ENCODE peak calls at places on chromosomes 13 and 19, in eight cellular contexts. I is CD8-positive, alpha-beta T cell; W is colonic mucosa; K is mammary epithelial cell; M is tibial nerve; J is CD8-positive, alpha-beta memory T cell; Z is heart right ventricle; H is psoas muscle. F is an unnamed sample. For H3K27me3, the result is how much of the 10 kb centered on the place peaks cover.

GRCh38 chr13:113809934-113810333 is 50.9 kb downstream of the TMEM255B start:
- DNase-seq in Z (no peak), H (no peak), W (no peak), I (no peak), K (no peak), J (no peak), M (no peak), F (no peak)

GRCh38 chr13:60000081-60000480 is 163.6 kb downstream of the DIAPH3 start:
- DNase-seq in W (no peak), J (no peak), K (no peak), I (no peak), Z (no peak), H (no peak), M (no peak), F (no peak)

GRCh38 chr19:55621673-55622231 is 2.6 kb downstream of the ZNF784 start:
- DNase-seq in H (peak), K (no peak), Z (peak), M (no peak), J (no peak), W (no peak), I (no peak), F (no peak)

GRCh38 chr13:113851826-113852535 is 11.9 kb downstream of the GAS6 start:
- DNase-seq in W (no peak), J (no peak), H (no peak), M (no peak), K (no peak), Z (no peak), I (no peak), F (peak)

GRCh38 chr13:112522578-112522977 is 65.4 kb downstream of the TUBGCP3 start:
- DNase-seq in H (no peak), K (peak), Z (no peak), I (no peak), M (no peak), W (no peak), J (no peak), F (no peak)

GRCh38 chr13:66689628-66690027 is 540.5 kb downstream of the PCDH9 start:
- DNase-seq in H (no peak), W (no peak), J (no peak), I (no peak), Z (no peak), M (no peak), K (no peak), F (no peak)

GRCh38 chr13:110392510-110393233 is 85.6 kb downstream of the COL4A2 start:
- DNase-seq in Z (no peak), J (no peak), K (no peak), M (no peak), I (no peak), W (no peak), H (no peak), F (no peak)

GRCh38 chr13:97205971-97206370 is 16.2 kb upstream of the MBNL2 start:
- DNase-seq in M (no peak), W (no peak), K (peak), Z (no peak), H (no peak), I (no peak), J (no peak), F (no peak)

GRCh38 chr13:70541451-70541850 is 433.2 kb upstream of the KLHL1 start:
- DNase-seq in J (no peak), Z (no peak), I (no peak), H (no peak), M (no peak), W (no peak), K (peak), F (no peak)

GRCh38 chr13:64069892-64070291 is 2654.2 kb upstream of the PCDH20 start:
- DNase-seq in K (no peak), J (no peak), H (no peak), W (no peak), M (no peak), I (no peak), Z (no peak), F (no peak)

GRCh38 chr13:57409121-57409520 is 222.4 kb upstream of the PCDH17 start:
- DNase-seq in I (no peak), H (no peak), J (no peak), K (no peak), W (no peak), Z (no peak), M (no peak), F (no peak)

GRCh38 chr13:99027260-99027659 is 49.4 kb upstream of the DOCK9 start:
- DNase-seq in H (no peak), I (no peak), M (no peak), W (no peak), J (no peak), K (no peak), Z (no peak), F (no peak)

GRCh38 chr19:53868091-53868891 is 608 bp downstream of the MYADM start:
- DNase-seq in H (peak), I (peak), J (peak), Z (peak), M (no peak), W (peak), K (peak), F (peak)

GRCh38 chr13:29969286-29969685 is 118.9 kb upstream of the UBL3 start:
- DNase-seq in Z (no peak), M (no peak), H (no peak), W (no peak), K (peak), J (no peak), I (no peak), F (no peak)

GRCh38 chr19:6204212-6204611 is 68.7 kb downstream of the ACSBG2 start:
- DNase-seq in H (peak), Z (no peak), J (no peak), K (no peak), W (no peak), I (no peak), M (no peak), F (no peak)

GRCh38 chr13:113058988-113059850 is 46.4 kb upstream of the F7 start:
- DNase-seq in H (peak), K (no peak), W (no peak), M (no peak), Z (peak), J (no peak), I (no peak), F (no peak)

GRCh38 chr13:30142502-30143211 is 164.7 kb downstream of the KATNAL1 start:
- DNase-seq in Z (no peak), J (no peak), I (no peak), W (no peak), H (peak), M (no peak), K (peak), F (peak)

GRCh38 chr13:98129059-98129741 is 13.7 kb upstream of the FARP1 start:
- DNase-seq in J (no peak), K (peak), M (no peak), I (no peak), H (no peak), W (no peak), Z (no peak), F (no peak)

GRCh38 chr19:44552324-44552723 is 22.8 kb upstream of the CEACAM20 start:
- DNase-seq in I (no peak), M (no peak), H (no peak), W (peak), K (peak), Z (peak), J (no peak), F (no peak)

GRCh38 chr19:28329429-28329828 is 883.5 kb downstream of the UQCRFS1 start:
- DNase-seq in K (no peak), W (no peak), Z (no peak), M (no peak), I (no peak), J (no peak), H (no peak), F (no peak)

GRCh38 chr19:34359954-34360315 is 5.1 kb upstream of the GPI start:
- DNase-seq in H (no peak), J (no peak), I (no peak), M (no peak), W (no peak), K (no peak), Z (no peak), F (no peak)

GRCh38 chr19:24033962-24034342 is 53.0 kb upstream of the ZNF254 start:
- DNase-seq in W (peak), M (no peak), J (no peak), K (peak), I (peak), Z (peak), H (peak), F (peak)

GRCh38 chr13:34250151-34250550 is 432.2 kb downstream of the RFC3 start:
- DNase-seq in Z (no peak), M (no peak), K (no peak), H (no peak), I (no peak), W (no peak), J (no peak), F (no peak)

GRCh38 chr13:34155931-34156607 is 338.1 kb downstream of the RFC3 start:
- DNase-seq in W (peak), I (no peak), H (no peak), M (no peak), J (no peak), K (peak), Z (no peak), F (no peak)

GRCh38 chr13:67001363-67001762 is 228.8 kb downstream of the PCDH9 start:
- DNase-seq in M (no peak), Z (no peak), W (no peak), I (no peak), J (no peak), K (no peak), H (no peak), F (no peak)

GRCh38 chr13:98334620-98335205 is 157.6 kb upstream of the RNF113B start:
- DNase-seq in Z (no peak), W (no peak), K (no peak), H (no peak), M (no peak), I (no peak), J (no peak), F (no peak)

GRCh38 chr13:43939149-43939548 is 59.4 kb downstream of the LACC1 start:
- DNase-seq in H (no peak), Z (no peak), K (no peak), W (peak), M (no peak), J (no peak), I (no peak), F (no peak)

DNA sequence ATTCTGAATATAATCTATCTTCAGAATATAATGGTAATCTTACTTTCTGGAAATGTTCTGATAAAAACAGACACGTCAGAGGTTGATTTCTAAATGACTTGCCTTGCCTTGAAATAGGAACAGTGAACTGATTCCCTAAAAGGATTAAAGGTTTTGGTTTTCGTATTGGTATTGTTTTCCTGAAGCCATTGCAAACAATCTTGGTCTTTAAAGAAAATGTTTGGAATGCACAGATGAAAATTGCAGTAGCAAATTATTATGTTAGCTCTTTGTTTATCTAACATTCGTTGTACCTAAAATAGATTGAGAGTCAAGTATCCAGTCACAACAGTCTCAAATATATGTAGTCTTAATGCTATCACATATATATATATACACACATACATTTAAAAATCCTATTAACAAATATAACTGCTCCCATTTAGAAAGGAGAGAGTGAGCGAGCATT is 1.7 kb downstream of the ITM2B start:
- DNase-seq in W (no peak), H (no peak), J (no peak), Z (no peak), K (no peak), I (no peak), M (no peak), F (no peak)
- H3K27ac ChIP-seq in W (peak), H (peak), J (peak), Z (peak), K (peak), I (peak), M (peak), F (peak)

DNA sequence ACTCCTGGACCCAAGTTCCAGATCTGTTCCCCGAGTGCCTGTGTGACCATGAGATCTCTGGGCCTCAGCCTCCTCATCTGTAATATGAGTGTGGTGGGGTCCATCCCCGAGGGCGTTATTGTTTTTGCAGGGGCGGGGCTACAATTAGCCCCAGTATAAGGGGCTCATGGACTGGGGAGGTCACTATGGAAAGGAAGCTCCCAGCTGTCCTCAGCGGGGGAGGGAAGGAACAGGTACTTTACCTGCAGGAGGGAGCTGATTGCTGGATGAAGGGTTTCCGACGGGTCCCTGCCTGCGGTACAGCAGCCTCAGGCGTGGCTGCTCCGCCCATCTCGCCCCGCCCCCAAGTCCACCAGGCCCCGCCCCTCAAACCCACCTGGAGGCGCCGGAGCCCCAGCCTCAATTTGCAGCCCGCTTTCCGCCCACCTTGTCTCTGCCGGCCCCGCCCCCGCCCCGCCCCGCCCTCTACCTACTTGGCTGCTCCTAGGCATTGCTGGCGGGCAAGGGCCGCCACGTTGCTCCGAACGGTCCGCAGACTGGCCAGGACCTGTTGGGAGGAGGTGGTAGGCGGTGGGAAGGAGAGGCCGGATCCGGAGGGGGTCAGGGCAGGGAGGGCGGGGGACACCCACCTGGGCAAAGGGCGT is 5.5 kb downstream of the PDE4C start:
- DNase-seq in W (no peak), I (no peak), J (no peak), Z (no peak), K (no peak), H (no peak), M (no peak), F (no peak)
- H3K27me3 ChIP-seq in W (under half), I (under half), J (under half), Z (under half), K (under half), H (under half), M (under half), F (under half)

GRCh38 chr19:29694669-29695627 is 20.1 kb downstream of the C19orf12 start:
- DNase-seq in M (peak), J (peak), Z (peak), H (peak), W (peak), I (peak), K (peak), F (peak)

GRCh38 chr19:29694166-29694565 is 20.9 kb downstream of the C19orf12 start:
- DNase-seq in I (no peak), H (peak), M (no peak), J (no peak), Z (no peak), W (no peak), K (no peak), F (no peak)

GRCh38 chr19:29697523-29698261 is 17.4 kb downstream of the C19orf12 start:
- DNase-seq in J (no peak), M (no peak), K (no peak), W (no peak), Z (no peak), I (no peak), H (no peak), F (no peak)

GRCh38 chr19:29699861-29700260 is 15.2 kb downstream of the C19orf12 start:
- DNase-seq in M (no peak), W (no peak), H (no peak), J (no peak), Z (no peak), K (no peak), I (no peak), F (no peak)

GRCh38 chr19:29696045-29696682 is 18.9 kb downstream of the C19orf12 start:
- DNase-seq in Z (no peak), I (no peak), J (no peak), K (no peak), W (no peak), H (no peak), M (no peak), F (no peak)
- H3K4me3 ChIP-seq in Z (no peak), I (no peak), J (no peak), K (no peak), W (no peak), H (no peak), M (no peak), F (no peak)

GRCh38 chr13:40993119-40993518 is 26.0 kb downstream of the ELF1 start:
- DNase-seq in I (no peak), M (no peak), Z (no peak), J (no peak), K (no peak), H (no peak), W (no peak), F (peak)
- H3K27ac ChIP-seq in I (no peak), M (no peak), Z (no peak), J (no peak), K (peak), H (no peak), W (peak), F (peak)

DNA sequence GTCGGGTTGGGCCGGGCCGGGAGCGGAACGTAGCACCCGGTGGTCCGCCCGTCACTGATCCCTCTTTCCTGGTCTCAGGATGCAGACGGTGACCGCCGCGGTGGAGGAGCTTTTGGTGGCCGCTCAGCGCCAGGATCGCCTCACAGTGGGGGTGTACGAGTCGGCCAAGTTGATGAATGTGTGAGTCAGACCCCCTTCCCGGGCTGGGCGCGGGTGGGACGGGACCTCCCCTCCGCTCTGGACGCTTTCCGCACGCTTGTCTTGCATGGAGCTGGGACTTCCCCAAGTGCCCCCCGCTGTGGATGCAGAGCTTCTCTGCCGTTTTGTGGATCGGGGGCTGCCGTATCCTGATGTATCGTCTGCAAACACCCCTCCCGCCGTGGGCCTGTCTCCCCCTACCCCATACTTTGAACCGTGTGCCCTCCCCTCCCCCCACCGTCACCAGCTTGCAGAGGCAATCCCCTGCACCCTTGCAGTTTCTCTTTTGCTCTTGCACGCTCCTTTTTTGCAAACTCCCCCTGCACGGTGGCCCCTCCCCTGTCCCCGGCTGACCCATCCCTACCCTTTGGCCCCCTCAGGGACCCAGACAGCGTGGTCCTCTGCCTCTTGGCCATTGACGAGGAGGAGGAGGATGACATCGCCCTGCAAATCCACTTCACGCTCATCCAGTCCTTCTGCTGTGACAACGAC is 669 bp downstream of the GADD45B start:
- DNase-seq in M (no peak), W (peak), Z (peak), J (peak), K (peak), I (peak), H (peak), F (peak)
- H3K27me3 ChIP-seq in M (under half), W (under half), Z (under half), J (under half), K (under half), I (under half), H (under half), F (under half)

DNA sequence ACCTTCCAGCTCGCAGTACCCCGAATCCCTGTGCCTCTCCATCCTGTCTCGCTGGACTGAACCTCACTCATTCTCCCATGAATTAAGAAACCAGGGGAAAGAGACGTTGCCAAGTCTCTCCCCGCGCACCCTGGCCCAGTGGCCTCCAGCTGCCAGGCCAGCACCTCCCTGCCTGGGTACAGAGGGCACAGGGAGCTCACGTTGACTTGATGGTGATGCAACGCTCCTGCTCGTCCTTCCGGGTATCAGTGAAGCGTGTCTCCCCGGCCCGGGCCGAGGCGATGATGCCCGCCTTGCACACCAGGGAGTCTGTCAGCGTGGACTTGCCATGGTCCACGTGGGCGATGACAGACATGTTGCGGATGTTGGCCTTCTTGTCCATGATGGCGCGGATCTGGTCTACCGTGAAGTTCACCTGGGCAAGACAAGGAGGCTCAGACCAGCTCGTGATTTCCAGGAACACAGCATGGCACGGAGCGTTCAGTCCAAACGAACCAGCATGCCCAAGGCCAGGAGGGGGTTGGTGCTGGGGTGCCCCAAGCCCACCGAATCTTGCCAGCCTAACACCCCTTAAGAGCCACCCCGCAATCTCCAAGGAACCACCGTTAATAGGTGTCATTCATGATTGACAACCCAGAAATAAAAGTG is 1.2 kb downstream of the EEF2 start:
- DNase-seq in J (no peak), K (peak), W (peak), H (peak), Z (no peak), I (no peak), M (no peak), F (no peak)
- H3K4me3 ChIP-seq in J (peak), K (peak), W (peak), H (peak), Z (peak), I (peak), M (peak), F (peak)

DNA sequence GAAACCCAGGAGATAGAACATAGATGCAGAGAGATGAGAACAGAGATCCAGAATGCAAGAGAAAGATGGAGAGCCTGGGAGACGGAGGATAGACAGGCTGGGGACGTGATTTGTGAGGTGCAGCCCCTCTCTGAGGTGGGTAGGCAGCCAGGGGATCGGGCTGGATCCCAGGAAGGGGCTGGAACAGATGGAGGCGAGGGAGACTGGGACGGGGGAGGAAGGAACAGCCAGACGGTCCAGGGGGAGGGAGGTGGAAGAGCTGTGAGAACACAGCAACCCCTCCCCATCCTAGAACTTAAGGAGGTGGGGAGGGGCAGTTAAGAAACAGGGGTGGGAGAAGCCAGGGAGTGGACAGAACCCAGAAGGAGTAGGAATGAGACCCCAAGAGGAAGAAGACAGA is 3.1 kb downstream of the SLC17A7 start:
- DNase-seq in J (no peak), K (no peak), W (no peak), H (no peak), Z (no peak), M (no peak), I (no peak), F (no peak)
- H3K27ac ChIP-seq in J (no peak), K (no peak), W (no peak), H (no peak), Z (no peak), M (no peak), I (no peak), F (no peak)

GRCh38 chr19:41935781-41936415 is 7.6 kb upstream of the ERFL start:
- DNase-seq in Z (no peak), J (no peak), M (no peak), W (no peak), K (no peak), H (no peak), I (no peak), F (peak)
- H3K27me3 ChIP-seq in Z (under half), J (under half), M (under half), W (under half), K (under half), H (half or more), I (under half), F (under half)

GRCh38 chr13:100274942-100275506 is 186.1 kb downstream of the PCCA start:
- DNase-seq in Z (no peak), K (no peak), J (no peak), W (no peak), M (no peak), H (no peak), I (no peak), F (no peak)
- H3K4me3 ChIP-seq in Z (no peak), K (no peak), J (no peak), W (no peak), M (no peak), H (no peak), I (no peak), F (no peak)